ENCODE peak calls at places on chromosomes 5 and 9, in six cellular contexts. N, Z, O, L, W and X are unnamed samples.

GRCh38 chr5:122674412-122674811 is 100.5 kb upstream of the SNX2 start:
- DNase-seq in N (no peak), Z (peak), O (no peak), L (no peak), W (no peak), X (no peak)

GRCh38 chr5:155727512-155728145 is 599.3 kb upstream of the SGCD start:
- DNase-seq in N (no peak), Z (peak), O (no peak), L (no peak), W (no peak), X (no peak)

GRCh38 chr9:113587471-113588031 is 124.0 kb downstream of the RGS3 start:
- DNase-seq in N (peak), Z (no peak), O (no peak), L (no peak), W (peak), X (no peak)

GRCh38 chr5:133240425-133241091 is 188.7 kb downstream of the HSPA4 start:
- DNase-seq in N (peak), Z (peak), O (peak), L (no peak), W (no peak), X (peak)

GRCh38 chr5:146040559-146040958 is 64.8 kb downstream of the PLAC8L1 start:
- DNase-seq in N (no peak), Z (no peak), O (no peak), L (no peak), W (no peak), X (no peak)

GRCh38 chr9:4769321-4770080 is 23.2 kb upstream of the RCL1 start:
- DNase-seq in N (no peak), Z (peak), O (no peak), L (no peak), W (no peak), X (peak)

GRCh38 chr5:141753971-141754713 is 72.1 kb upstream of the ARAP3 start:
- DNase-seq in N (no peak), Z (peak), O (peak), L (peak), W (peak), X (peak)

GRCh38 chr9:69801994-69802393 is 18.6 kb upstream of the CFAP95 start:
- DNase-seq in N (no peak), Z (peak), O (no peak), L (no peak), W (no peak), X (peak)

GRCh38 chr9:88994820-88995180 is 3.5 kb downstream of the S1PR3 start:
- DNase-seq in N (no peak), Z (peak), O (no peak), L (no peak), W (no peak), X (no peak)

GRCh38 chr9:17531642-17532254 is 47.1 kb upstream of the SH3GL2 start:
- DNase-seq in N (peak), Z (peak), O (peak), L (peak), W (peak), X (peak)

GRCh38 chr5:93990504-93991085 is 249.2 kb upstream of the POU5F2 start:
- DNase-seq in N (peak), Z (no peak), O (no peak), L (no peak), W (no peak), X (no peak)

GRCh38 chr9:130266236-130267098 is 907 bp downstream of the HMCN2 start:
- DNase-seq in N (no peak), Z (no peak), O (no peak), L (no peak), W (no peak), X (no peak)

GRCh38 chr5:143341807-143342570 is 61.5 kb downstream of the NR3C1 start:
- DNase-seq in N (no peak), Z (peak), O (peak), L (no peak), W (no peak), X (peak)

GRCh38 chr9:123655681-123656423 is 274.1 kb downstream of the DENND1A start:
- DNase-seq in N (no peak), Z (no peak), O (no peak), L (no peak), W (no peak), X (no peak)

GRCh38 chr9:137130176-137130755 is 8.7 kb upstream of the GRIN1 start:
- DNase-seq in N (peak), Z (peak), O (no peak), L (no peak), W (no peak), X (no peak)

GRCh38 chr9:114110180-114110579 is 11.1 kb upstream of the KIF12 start:
- DNase-seq in N (no peak), Z (peak), O (no peak), L (no peak), W (no peak), X (peak)

GRCh38 chr5:33890633-33891032 is 1.2 kb downstream of the ADAMTS12 start:
- DNase-seq in N (no peak), Z (peak), O (no peak), L (no peak), W (no peak), X (no peak)
- H3K4me3 ChIP-seq in N (no peak), Z (peak), O (no peak), L (no peak), W (no peak), X (no peak)

GRCh38 chr5:126235628-126236027 is 187.6 kb upstream of the GRAMD2B start:
- DNase-seq in N (no peak), Z (no peak), O (no peak), L (no peak), W (no peak), X (no peak)

GRCh38 chr5:126228934-126229333 is 194.3 kb upstream of the GRAMD2B start:
- DNase-seq in N (no peak), Z (no peak), O (no peak), L (no peak), W (no peak), X (no peak)

GRCh38 chr5:126233256-126233655 is 190.0 kb upstream of the GRAMD2B start:
- DNase-seq in N (no peak), Z (no peak), O (no peak), L (no peak), W (no peak), X (no peak)

GRCh38 chr5:126234563-126235195 is 188.5 kb upstream of the GRAMD2B start:
- DNase-seq in N (peak), Z (peak), O (peak), L (peak), W (peak), X (peak)
- TF ChIP-seq EZH2phosphoT487 in N (no peak), Z (no peak), O (no peak), L (no peak), W (no peak), X (no peak)

DNA sequence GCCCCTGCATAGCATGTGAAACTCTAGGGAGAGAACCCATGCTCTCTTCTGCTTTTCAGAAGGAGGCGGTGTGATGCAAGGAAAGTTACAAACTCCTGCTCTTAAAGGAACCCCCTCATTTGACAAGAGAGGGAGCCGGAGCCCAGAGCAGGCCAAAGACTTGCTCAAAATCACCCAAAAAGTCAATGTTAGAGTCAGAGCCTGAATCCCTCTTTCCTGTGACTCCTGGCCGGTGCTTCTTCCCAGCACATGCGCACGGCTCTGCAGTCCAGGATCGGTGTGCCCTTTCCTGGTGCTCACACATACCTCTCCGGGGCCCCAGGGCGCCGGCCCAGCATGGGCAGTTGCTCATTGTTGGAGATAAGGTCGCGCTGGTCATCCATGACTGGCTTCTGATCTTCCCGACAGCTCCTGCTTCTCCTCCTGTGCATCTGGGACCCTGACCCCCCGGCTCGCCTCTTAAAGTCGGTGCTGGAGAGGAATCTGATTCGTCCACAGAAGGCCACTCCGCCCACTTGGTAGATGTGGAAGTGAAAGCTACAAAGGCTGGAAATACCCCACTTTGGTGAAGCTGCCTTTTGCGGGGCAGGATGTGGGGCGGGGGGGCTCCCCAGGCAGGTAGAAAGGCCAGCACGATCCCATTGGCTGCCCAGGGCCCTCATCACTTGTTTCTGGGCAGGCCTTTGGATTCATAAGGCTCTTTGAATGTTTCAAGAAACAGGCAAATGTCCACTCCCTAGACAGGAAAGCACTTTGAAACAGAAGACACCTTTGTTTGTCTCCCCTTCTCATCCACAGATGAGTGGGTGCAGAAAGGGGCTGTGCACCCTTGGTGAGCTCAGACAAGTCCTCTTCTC is at the start of gene CD74:
- DNase-seq in N (peak), Z (peak), O (no peak), L (peak), W (peak), X (peak)
- H3K4me3 ChIP-seq in N (no peak), Z (no peak), O (no peak), L (peak), W (peak), X (no peak)

GRCh38 chr5:157160001-157160400 is 6.1 kb downstream of the GARIN3 start:
- DNase-seq in N (no peak), Z (no peak), O (no peak), L (no peak), W (no peak), X (no peak)
- TF ChIP-seq EZH2phosphoT487 in N (no peak), Z (no peak), O (no peak), L (no peak), W (no peak), X (no peak)

GRCh38 chr9:38227061-38227540 is 158.1 kb upstream of the SHB start:
- DNase-seq in N (peak), Z (peak), O (no peak), L (peak), W (peak), X (peak)
- H3K4me3 ChIP-seq in N (peak), Z (no peak), O (no peak), L (peak), W (peak), X (peak)

DNA sequence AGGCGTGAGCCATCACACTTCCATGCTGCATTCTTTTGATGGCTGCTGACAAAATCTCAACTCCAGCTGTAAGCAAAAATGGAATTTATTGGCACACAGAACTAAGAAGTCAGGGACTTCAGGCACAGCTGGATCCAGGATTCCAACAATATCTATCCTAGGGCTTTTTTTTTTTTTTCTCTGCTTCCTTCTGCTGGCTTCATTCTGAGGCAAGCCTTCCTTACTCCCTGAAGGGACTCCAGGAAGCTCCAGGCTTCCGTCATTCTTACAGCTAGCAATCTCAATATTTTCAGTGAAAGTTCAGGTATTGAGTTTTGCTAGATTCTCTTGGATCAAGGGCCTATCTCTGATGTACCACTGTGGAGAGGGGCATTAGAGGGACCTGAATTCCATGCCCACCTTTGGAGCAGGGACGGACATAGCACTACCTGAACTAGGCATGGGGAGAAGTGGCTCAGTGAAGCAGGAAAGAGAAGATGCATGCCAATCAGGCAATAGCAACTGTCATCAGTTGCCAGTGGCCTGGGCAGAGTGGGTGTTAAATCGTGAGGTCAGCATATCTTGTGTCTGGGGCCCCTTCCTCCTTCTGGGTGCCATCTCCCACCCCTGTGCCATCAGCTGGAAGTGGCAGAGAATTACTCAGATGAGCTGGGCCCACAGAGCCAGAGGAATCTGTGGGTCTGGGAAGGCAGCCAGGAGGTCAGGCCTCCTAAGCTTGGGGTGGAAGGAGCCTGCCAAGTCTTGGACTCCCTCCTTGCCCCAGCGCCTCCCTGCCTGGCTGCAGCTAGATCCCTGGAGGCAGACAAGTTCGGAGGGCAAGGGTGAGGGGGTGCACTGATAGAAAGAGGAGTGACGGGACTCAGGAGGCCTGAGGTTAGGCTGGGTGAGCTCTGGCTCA is 66.3 kb downstream of the GALNT12 start:
- DNase-seq in N (no peak), Z (peak), O (no peak), L (no peak), W (no peak), X (peak)
- TF ChIP-seq EZH2phosphoT487 in N (no peak), Z (no peak), O (no peak), L (no peak), W (no peak), X (no peak)